ENCODE peak calls at places on chromosomes 6 and 20, in four cellular contexts. R, Z, B and G are unnamed samples.

GRCh38 chr6:35234901-35235300 is 21.1 kb downstream of the SCUBE3 start:
- DNase-seq in B (no peak), R (no peak), Z (no peak), G (no peak)

GRCh38 chr6:39228992-39229767 is at the start of gene KCNK5:
- DNase-seq in B (peak; percentile 89), R (peak; percentile 67), Z (no peak), G (peak; percentile 22)

GRCh38 chr6:168919455-168920179 is 334.0 kb downstream of the THBS2 start:
- DNase-seq in R (no peak), Z (no peak), B (no peak), G (no peak)

GRCh38 chr6:38989064-38989463 is 59.5 kb upstream of the GLP1R start:
- DNase-seq in B (no peak), R (no peak), Z (no peak), G (no peak)

GRCh38 chr6:54009052-54009654 is 102.1 kb upstream of the MLIP start:
- DNase-seq in R (no peak), Z (no peak), B (no peak), G (no peak)

GRCh38 chr20:57883761-57884160 is 173.9 kb upstream of the PMEPA1 start:
- DNase-seq in B (no peak), Z (no peak), R (no peak), G (no peak)

GRCh38 chr6:1561355-1561754 is 48.4 kb upstream of the FOXC1 start:
- DNase-seq in Z (no peak), B (no peak), R (no peak), G (no peak)

GRCh38 chr6:38549180-38549579 is 90.5 kb downstream of the BTBD9 start:
- DNase-seq in B (no peak), R (no peak), Z (no peak), G (no peak)

GRCh38 chr6:40877362-40877761 is 161.7 kb downstream of the UNC5CL start:
- DNase-seq in R (no peak), B (no peak), Z (no peak), G (no peak)

GRCh38 chr6:40825085-40825484 is 213.9 kb downstream of the UNC5CL start:
- DNase-seq in Z (no peak), R (no peak), B (no peak), G (no peak)

GRCh38 chr6:83108378-83108777 is 40.9 kb downstream of the DOP1A start:
- DNase-seq in R (no peak), B (no peak), Z (no peak), G (no peak)

GRCh38 chr6:10526156-10526555 is 5.0 kb downstream of the GCNT2 start:
- DNase-seq in R (no peak), Z (no peak), B (no peak), G (no peak)

GRCh38 chr6:29537714-29538403 is 21.7 kb downstream of the UBD start:
- DNase-seq in Z (no peak), B (no peak), R (no peak), G (no peak)

GRCh38 chr6:126718600-126719327 is 378.8 kb downstream of the CENPW start:
- DNase-seq in Z (no peak), R (no peak), B (no peak), G (no peak)

DNA sequence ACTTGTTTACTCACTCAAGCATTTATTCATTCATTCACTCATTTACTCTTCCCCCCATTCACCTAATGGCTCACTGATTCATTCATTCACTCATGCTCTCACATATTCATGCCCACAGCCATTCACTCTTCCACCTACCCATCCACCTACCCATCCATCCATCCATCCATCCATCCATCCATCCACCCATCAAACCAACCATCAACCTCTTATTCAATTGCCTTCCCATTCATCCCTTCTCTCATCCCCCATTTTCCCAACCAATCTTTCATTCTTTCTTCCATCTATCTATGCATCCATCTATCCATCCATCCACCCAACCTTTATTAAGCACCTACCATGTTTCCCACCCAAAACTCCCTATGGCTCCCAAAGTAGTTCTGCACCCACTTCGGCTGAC is 1.6 kb upstream of the ARHGAP40 start:
- DNase-seq in R (no peak), B (no peak), Z (no peak), G (no peak)
- TF ChIP-seq CTCF in R (no peak), B (no peak), Z (no peak), G (no peak)

GRCh38 chr6:66931787-66932186 is 1224.8 kb upstream of the EYS start:
- DNase-seq in Z (no peak), R (no peak), B (no peak), G (no peak)

GRCh38 chr6:66935612-66936011 is 1228.6 kb upstream of the EYS start:
- DNase-seq in B (no peak), R (no peak), Z (no peak), G (no peak)

GRCh38 chr6:66937180-66937579 is 1230.2 kb upstream of the EYS start:
- DNase-seq in B (no peak), Z (no peak), R (no peak), G (no peak)
- H3K4me3 ChIP-seq in B (no peak overlapping the region), Z (no peak overlapping the region), R (no peak overlapping the region), G (no peak overlapping the region)

DNA sequence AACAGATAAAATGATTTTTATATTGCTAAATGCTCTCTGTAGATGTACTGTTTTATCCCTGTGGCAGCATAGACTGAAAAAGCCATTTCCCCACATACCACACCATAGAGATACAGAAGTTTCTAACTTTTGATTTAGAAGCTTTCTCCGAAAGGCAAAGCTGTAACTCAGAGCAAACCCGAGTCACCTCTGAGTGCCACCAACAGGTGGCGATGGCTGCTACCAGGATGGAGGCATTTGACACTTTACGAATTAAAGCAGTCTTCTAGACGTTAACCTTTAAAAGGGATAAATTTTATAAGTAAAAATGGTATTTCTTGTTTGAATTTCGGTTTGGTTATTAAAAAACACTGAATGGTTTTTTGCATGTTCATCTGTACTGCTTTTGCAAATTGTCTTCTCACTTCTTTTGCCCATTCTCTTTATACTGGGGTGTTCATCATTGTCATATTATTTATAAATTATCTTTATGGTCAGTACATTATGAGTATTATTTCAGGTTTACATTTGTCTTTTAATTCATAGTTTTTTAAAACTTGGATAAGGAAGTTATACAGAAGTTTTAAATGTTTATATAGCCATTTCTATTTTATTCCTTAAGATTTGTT is 201.0 kb upstream of the CEP162 start:
- DNase-seq in B (peak; percentile 45), Z (peak; percentile 69), R (peak; percentile 81), G (peak; percentile 85)
- TF ChIP-seq CTCF in B (no peak), Z (peak; percentile 81), R (peak; percentile 94), G (peak; percentile 100)

GRCh38 chr20:53822534-53822933 is 228.9 kb upstream of the ZNF217 start:
- DNase-seq in R (no peak), Z (no peak), B (no peak), G (no peak)
- H3K4me3 ChIP-seq in R (no peak overlapping the region), Z (no peak overlapping the region), B (no peak overlapping the region), G (no peak overlapping the region)

DNA sequence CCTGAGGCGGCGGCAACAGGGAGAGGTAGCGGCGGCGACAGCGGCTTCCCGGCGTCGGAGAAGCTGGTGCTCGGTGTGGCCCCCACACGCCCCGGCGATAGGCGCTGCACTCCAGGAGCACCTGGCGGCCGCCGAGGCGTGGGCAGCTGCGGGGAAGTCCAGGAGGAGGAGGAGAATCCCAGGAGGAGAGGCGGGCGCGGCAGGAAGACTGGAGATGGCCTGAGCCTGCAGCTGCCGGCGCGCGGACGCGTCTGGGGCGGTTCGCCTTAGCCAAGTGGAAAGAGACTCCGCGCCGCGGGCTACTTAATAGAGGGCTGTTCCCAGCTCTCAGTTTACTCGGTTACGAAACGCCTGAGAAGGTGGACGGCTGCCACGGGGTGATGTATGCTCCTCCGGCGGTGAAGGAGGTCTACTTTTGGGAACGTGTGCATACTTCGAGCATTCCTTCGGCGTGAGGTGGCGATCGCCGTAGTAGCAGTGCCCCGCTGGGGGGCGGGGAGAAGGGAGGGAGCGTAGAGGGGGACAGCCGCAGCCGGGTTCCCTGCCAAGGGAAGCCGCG is at the start of gene COL12A1:
- DNase-seq in R (peak; percentile 100), Z (peak; percentile 60), B (peak; percentile 70), G (peak; percentile 99)
- TF ChIP-seq CTCF in R (no peak), Z (no peak), B (no peak), G (no peak)